ENCODE peak calls at places on chromosomes 16 and 17, in ten cellular contexts. Y, E, Q, Z, G, A, V, U, D and T are unnamed samples.

GRCh38 chr17:39236383-39236927 is 10.7 kb upstream of the STAC2 start:
- DNase-seq in Y (no peak), E (no peak), Q (no peak), Z (no peak), G (no peak), A (no peak), V (no peak), U (no peak), D (no peak), T (peak; percentile 58)

GRCh38 chr17:59105852-59106462 is 723 bp downstream of the TRIM37 start:
- DNase-seq in Y (peak; percentile 84), E (peak; percentile 52), Q (peak; percentile 75), Z (peak; percentile 86), G (peak; percentile 5), A (peak; percentile 75), V (peak; percentile 34), U (peak; percentile 47), D (peak; percentile 64), T (peak; percentile 39)

GRCh38 chr16:88807626-88808453 is 3.9 kb downstream of the APRT start:
- DNase-seq in Y (no peak), E (no peak), Q (no peak), Z (no peak), G (no peak), A (no peak), V (no peak), U (peak; percentile 1), D (no peak), T (peak; percentile 69)

GRCh38 chr16:740459-740763 is 386 bp downstream of the CIAO3 start:
- DNase-seq in Y (peak; percentile 66), E (no peak), Q (no peak), Z (no peak), G (no peak), A (no peak), V (no peak), U (no peak), D (no peak), T (peak; percentile 92)

GRCh38 chr17:13597723-13598347 is 3.9 kb downstream of the HS3ST3A1 start:
- DNase-seq in Y (peak; percentile 54), E (no peak), Q (peak; percentile 65), Z (no peak), G (no peak), A (peak; percentile 31), V (peak; percentile 85), U (no peak), D (peak; percentile 28), T (no peak)

GRCh38 chr17:2462481-2462880 is 49.2 kb downstream of the METTL16 start:
- DNase-seq in Y (no peak), E (no peak), Q (no peak), Z (no peak), G (no peak), A (no peak), V (no peak), U (no peak), D (no peak), T (no peak)

GRCh38 chr17:44267818-44268490 is at the start of gene SLC4A1:
- DNase-seq in Y (peak; percentile 44), E (no peak), Q (no peak), Z (no peak), G (no peak), A (no peak), V (no peak), U (no peak), D (no peak), T (peak; percentile 63)

GRCh38 chr17:10172241-10172741 is 26.1 kb downstream of the GAS7 start:
- DNase-seq in Y (no peak), E (no peak), Q (no peak), Z (no peak), G (no peak), A (no peak), V (peak; percentile 40), U (no peak), D (no peak), T (no peak)

GRCh38 chr17:58189436-58190146 is 2.9 kb upstream of the EPX start:
- DNase-seq in Y (peak; percentile 30), E (no peak), Q (no peak), Z (no peak), G (no peak), A (peak; percentile 76), V (peak; percentile 74), U (peak; percentile 67), D (no peak), T (peak; percentile 97)

GRCh38 chr17:79928502-79929256 is 89.4 kb upstream of the CBX4 start:
- DNase-seq in Y (no peak), E (no peak), Q (no peak), Z (no peak), G (no peak), A (no peak), V (no peak), U (no peak), D (no peak), T (no peak)

GRCh38 chr16:15498427-15499175 is 64.2 kb downstream of the BMERB1 start:
- DNase-seq in Y (no peak), E (no peak), Q (no peak), Z (no peak), G (no peak), A (no peak), V (peak; percentile 62), U (no peak), D (no peak), T (no peak)

GRCh38 chr16:85615014-85615851 is 2.1 kb downstream of the GSE1 start:
- DNase-seq in Y (no peak), E (peak; percentile 88), Q (peak; percentile 36), Z (peak; percentile 75), G (no peak), A (peak; percentile 52), V (no peak), U (peak; percentile 92), D (peak; percentile 88), T (no peak)

GRCh38 chr16:70556063-70556462 is 32.4 kb downstream of the SF3B3 start:
- DNase-seq in Y (no peak), E (no peak), Q (no peak), Z (no peak), G (no peak), A (no peak), V (no peak), U (no peak), D (no peak), T (no peak)
- TF ChIP-seq CTCF in Y (no peak), E (no peak), Q (no peak), Z (no peak), G (no peak), A (no peak), V (no peak), U (no peak), D (no peak), T (no peak)

GRCh38 chr17:1197781-1198490 is 18.2 kb upstream of the ABR start:
- DNase-seq in Y (no peak), E (no peak), Q (peak; percentile 88), Z (peak; percentile 77), G (no peak), A (no peak), V (peak; percentile 62), U (no peak), D (peak; percentile 44), T (peak; percentile 82)

GRCh38 chr17:1201132-1201702 is 21.4 kb upstream of the ABR start:
- DNase-seq in Y (no peak), E (no peak), Q (no peak), Z (peak; percentile 73), G (no peak), A (no peak), V (no peak), U (no peak), D (no peak), T (peak; percentile 65)

GRCh38 chr17:1200440-1200839 is 20.7 kb upstream of the ABR start:
- DNase-seq in Y (no peak), E (no peak), Q (no peak), Z (no peak), G (no peak), A (no peak), V (no peak), U (no peak), D (no peak), T (peak; percentile 65)

GRCh38 chr17:1196946-1197345 is 17.2 kb upstream of the ABR start:
- DNase-seq in Y (no peak), E (no peak), Q (no peak), Z (no peak), G (no peak), A (no peak), V (no peak), U (no peak), D (no peak), T (no peak)

GRCh38 chr17:1197379-1197778 is 17.6 kb upstream of the ABR start:
- DNase-seq in Y (no peak), E (no peak), Q (peak; percentile 65), Z (no peak), G (no peak), A (no peak), V (peak; percentile 70), U (no peak), D (no peak), T (peak; percentile 86)
- H3K4me1 ChIP-seq in Y (no peaks in the 10 kb centered on the region), E (no peaks in the 10 kb centered on the region), Q (peaks cover 18% of the 10 kb centered on the region), Z (peaks cover 56% of the 10 kb centered on the region), G (no peaks in the 10 kb centered on the region), A (no peaks in the 10 kb centered on the region), V (peaks cover 3% of the 10 kb centered on the region), U (no peaks in the 10 kb centered on the region), D (no peaks in the 10 kb centered on the region), T (no peaks in the 10 kb centered on the region)

DNA sequence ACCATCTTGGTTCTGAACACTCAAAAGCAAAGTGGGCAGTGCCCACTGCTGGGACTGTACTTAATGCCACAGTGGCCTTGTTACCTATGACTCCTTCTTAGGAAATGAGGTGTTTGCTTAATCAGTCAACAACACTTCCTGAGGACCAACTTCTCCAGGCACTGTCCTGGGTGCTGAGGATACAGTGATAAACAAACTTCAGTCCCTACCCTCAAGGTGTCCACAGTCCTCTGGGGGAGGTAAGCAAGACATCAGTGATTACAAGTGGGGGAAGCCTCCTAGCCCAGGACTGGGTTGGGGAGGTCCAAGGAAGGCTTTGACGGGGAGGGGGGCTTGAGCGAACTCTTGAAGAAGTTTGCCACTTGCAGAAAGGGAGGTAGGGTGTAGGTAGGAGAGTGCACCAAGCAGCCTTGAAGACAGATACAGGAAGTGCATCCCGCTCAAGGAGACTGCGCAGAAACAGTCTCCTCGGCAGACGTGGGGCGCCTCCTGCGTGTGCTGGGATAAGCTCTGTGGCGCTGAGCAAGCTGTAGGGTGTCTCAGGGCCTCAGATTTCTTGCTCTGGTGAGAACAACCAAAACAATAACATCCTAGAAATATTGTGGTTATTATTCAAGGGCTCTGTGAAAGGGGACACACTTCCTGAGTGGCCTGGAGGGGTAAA is 2.6 kb upstream of the ABCC3 start:
- DNase-seq in Y (peak; percentile 20), E (no peak), Q (no peak), Z (no peak), G (no peak), A (peak; percentile 37), V (no peak), U (peak; percentile 85), D (no peak), T (peak; percentile 82)
- H3K27me3 ChIP-seq in Y (no peaks in the 10 kb centered on the region), E (no peaks in the 10 kb centered on the region), Q (no peaks in the 10 kb centered on the region), Z (peaks cover 24% of the 10 kb centered on the region), G (no peaks in the 10 kb centered on the region), A (no peaks in the 10 kb centered on the region), V (peaks cover 7% of the 10 kb centered on the region), U (no peaks in the 10 kb centered on the region), D (no peaks in the 10 kb centered on the region), T (no peaks in the 10 kb centered on the region)

DNA sequence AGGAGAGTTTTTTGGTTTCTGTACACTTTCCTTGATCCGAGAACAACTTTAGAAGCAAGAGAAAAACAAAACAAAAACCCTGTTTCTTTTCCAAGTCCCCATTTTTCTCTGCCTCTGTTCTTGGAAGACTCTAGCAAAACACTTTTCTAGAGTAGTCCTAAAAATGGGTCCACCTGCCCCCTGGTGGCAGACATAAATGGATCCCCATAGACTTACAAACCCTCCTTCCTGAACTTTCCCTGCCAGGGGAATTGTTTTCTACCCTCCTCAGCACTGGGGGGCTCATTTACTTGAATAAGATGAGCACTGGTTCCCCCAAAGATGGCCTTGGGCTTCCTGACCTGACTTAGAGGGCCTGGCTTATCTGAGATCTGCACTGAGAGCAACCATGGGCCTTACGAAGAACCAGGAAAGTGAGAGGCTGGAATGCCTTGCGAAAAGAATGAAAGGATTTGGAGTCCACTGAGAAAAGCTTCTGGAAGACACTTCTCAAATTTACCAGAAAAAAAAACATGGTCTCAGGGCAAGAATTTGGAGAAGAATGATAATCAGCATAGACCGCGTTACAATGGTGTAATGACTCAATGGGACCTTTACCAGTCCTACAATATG is 48.0 kb upstream of the CDYL2 start:
- DNase-seq in Y (peak; percentile 13), E (no peak), Q (peak; percentile 60), Z (no peak), G (no peak), A (peak; percentile 2), V (peak; percentile 9), U (no peak), D (no peak), T (no peak)
- TF ChIP-seq CTCF in Y (peak; percentile 55), E (peak; percentile 9), Q (peak; percentile 62), Z (no peak), G (peak; percentile 8), A (peak; percentile 38), V (peak; percentile 29), U (peak; percentile 61), D (peak; percentile 24), T (peak; percentile 55)